ENCODE peak calls at places on chromosome X, in four cellular contexts. One of them, this sample, is unnamed.

GRCh38 chrX:154373340-154374306 is 811 bp downstream of the FLNA start:
- DNase-seq in K562: peak
- DNase-seq in HepG2: peak
- DNase-seq in GM12878: peak
- DNase-seq in this sample: peak

GRCh38 chrX:41703574-41704029 is 14.8 kb downstream of the GPR34 start:
- DNase-seq in K562: no peak
- DNase-seq in GM12878: no peak
- DNase-seq in HepG2: no peak
- DNase-seq in this sample: no peak

GRCh38 chrX:54838583-54838982 is 31.0 kb downstream of the MAGED2 start:
- DNase-seq in K562: no peak
- DNase-seq in GM12878: no peak
- DNase-seq in HepG2: no peak
- DNase-seq in this sample: no peak

GRCh38 chrX:72122621-72123275 is 9.0 kb downstream of the RTL5 start:
- DNase-seq in HepG2: no peak
- DNase-seq in K562: no peak
- DNase-seq in GM12878: no peak
- DNase-seq in this sample: no peak

GRCh38 chrX:63930140-63930539 is 145.1 kb upstream of the ARHGEF9 start:
- DNase-seq in K562: no peak
- DNase-seq in HepG2: no peak
- DNase-seq in GM12878: no peak
- DNase-seq in this sample: no peak

GRCh38 chrX:12767856-12768255 is 23.4 kb upstream of the PRPS2 start:
- DNase-seq in K562: no peak
- DNase-seq in HepG2: no peak
- DNase-seq in GM12878: no peak
- DNase-seq in this sample: peak

GRCh38 chrX:50971390-50971789 is 60.9 kb downstream of the BMP15 start:
- DNase-seq in K562: no peak
- DNase-seq in HepG2: no peak
- DNase-seq in GM12878: no peak
- DNase-seq in this sample: no peak

GRCh38 chrX:146973283-146973682 is 158.7 kb upstream of the CXorf51A start:
- DNase-seq in K562: no peak
- DNase-seq in HepG2: no peak
- DNase-seq in GM12878: no peak
- DNase-seq in this sample: no peak

GRCh38 chrX:153641575-153642312 is 5.3 kb upstream of the DUSP9 start:
- DNase-seq in K562: peak
- DNase-seq in HepG2: peak
- DNase-seq in GM12878: no peak
- DNase-seq in this sample: no peak

GRCh38 chrX:155766321-155766720 is 114.8 kb upstream of the VAMP7 start:
- DNase-seq in HepG2: no peak
- DNase-seq in K562: no peak
- DNase-seq in GM12878: no peak
- DNase-seq in this sample: no peak

GRCh38 chrX:18426004-18426320 is 554 bp downstream of the CDKL5 start:
- DNase-seq in GM12878: no peak
- DNase-seq in HepG2: no peak
- DNase-seq in K562: no peak
- DNase-seq in this sample: no peak

GRCh38 chrX:141278306-141278705 is 36.0 kb upstream of the SPANXC start:
- DNase-seq in K562: peak
- DNase-seq in GM12878: no peak
- DNase-seq in HepG2: peak
- DNase-seq in this sample: peak

GRCh38 chrX:42020225-42020624 is 96.9 kb upstream of the CASK start:
- DNase-seq in GM12878: no peak
- DNase-seq in HepG2: no peak
- DNase-seq in K562: no peak
- DNase-seq in this sample: peak

GRCh38 chrX:130172127-130172834 is 519 bp downstream of the RAB33A start:
- DNase-seq in HepG2: no peak
- DNase-seq in GM12878: no peak
- DNase-seq in K562: no peak
- DNase-seq in this sample: no peak

DNA sequence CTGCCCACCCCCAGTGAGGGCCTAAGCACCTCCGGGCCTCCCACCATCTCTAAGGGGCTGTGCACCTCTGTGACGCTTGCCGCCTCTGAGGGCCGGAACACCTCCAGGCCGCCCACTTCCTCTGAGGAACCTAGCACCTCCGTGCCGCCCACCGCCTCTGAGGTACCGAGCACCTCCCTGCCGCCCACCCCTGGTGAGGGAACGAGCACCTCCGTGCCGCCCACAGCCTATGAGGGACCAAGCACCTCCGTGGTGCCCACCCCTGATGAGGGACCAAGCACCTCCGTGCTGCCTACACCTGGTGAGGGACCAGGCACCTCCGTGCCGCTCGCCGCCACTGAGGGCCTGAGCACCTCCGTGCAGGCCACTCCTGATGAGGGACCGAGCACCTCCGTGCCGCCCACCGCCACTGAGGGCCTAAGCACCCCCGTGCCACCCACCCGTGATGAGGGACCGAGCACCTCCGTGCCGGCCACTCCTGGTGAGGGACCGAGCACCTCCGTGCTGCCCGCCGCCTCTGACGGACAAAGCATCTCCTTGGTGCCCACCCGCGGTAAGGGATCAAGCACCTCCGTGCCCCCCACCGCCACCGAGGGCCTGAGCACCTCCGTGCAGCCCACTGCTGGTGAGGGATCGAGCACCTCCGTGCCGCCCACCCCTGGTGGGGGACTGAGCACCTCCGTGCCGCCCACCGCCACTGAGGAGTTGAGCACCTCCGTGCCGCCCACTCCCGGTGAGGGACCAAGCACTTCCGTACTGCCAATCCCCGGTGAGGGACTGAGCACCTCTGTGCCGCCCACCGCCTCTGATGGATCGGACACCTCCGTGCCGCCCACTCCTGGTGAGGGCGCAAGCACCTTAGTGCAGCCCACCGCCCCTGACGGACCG is 977 bp downstream of the MAGEE1 start:
- DNase-seq in K562: no peak
- DNase-seq in HepG2: no peak
- DNase-seq in GM12878: no peak
- DNase-seq in this sample: no peak
- H2AFZ ChIP-seq in K562: no peak
- H2AFZ ChIP-seq in HepG2: no peak
- H2AFZ ChIP-seq in GM12878: peak
- H2AFZ ChIP-seq in this sample: peak

DNA sequence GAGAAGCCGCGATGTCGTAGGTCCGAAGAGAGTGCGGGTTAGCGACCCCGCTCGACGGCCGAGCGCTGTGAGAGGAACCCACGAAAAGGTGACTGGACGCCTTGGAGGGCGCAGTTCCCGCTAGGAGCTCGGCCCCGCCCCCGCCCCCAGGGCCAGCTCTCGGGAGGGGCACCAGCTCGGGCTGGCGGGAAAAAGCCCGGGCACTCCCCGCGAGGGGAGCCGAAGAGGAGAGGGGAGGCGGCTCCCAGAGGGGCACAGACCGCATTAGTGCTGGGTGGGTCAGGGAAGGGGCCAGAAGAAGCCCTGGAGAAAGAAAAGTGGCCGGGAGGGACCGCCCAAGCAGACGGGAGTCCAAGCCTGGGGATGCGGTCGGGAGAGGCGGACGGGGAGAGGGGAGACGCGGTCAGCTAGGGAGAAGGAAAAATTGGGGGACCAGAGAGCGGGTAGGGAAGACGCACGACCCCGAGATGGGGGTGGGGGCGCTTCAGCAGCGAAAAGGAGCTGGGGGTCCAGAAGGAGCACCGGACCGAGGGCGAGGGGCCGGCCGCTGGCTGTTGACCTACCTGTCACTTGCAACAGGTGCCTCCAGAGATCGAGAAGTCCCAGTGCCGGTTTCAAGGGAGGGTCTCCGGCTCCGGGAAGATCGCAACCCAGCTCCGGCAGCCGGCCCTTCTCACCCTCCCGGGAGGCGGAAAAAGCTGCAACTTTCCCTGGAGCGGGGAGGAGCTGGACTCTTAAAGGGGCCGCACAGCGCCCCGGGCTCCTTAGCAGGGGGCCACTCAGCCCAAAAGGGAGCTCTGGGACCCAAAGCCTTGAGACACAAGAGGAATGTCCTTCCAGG is at the start of gene SYTL4:
- DNase-seq in K562: peak
- DNase-seq in GM12878: no peak
- DNase-seq in HepG2: no peak
- DNase-seq in this sample: peak
- H3K9ac ChIP-seq in K562: peak
- H3K9ac ChIP-seq in GM12878: no peak
- H3K9ac ChIP-seq in HepG2: no peak
- H3K9ac ChIP-seq in this sample: peak

GRCh38 chrX:105314468-105314867 is 94.0 kb upstream of the TEX13A start:
- DNase-seq in HepG2: no peak
- DNase-seq in GM12878: no peak
- DNase-seq in K562: no peak
- DNase-seq in this sample: peak

GRCh38 chrX:105317117-105317516 is 96.6 kb upstream of the TEX13A start:
- DNase-seq in HepG2: no peak
- DNase-seq in K562: no peak
- DNase-seq in GM12878: no peak
- DNase-seq in this sample: no peak

GRCh38 chrX:105313596-105313995 is 93.1 kb upstream of the TEX13A start:
- DNase-seq in K562: no peak
- DNase-seq in HepG2: no peak
- DNase-seq in GM12878: no peak
- DNase-seq in this sample: peak

DNA sequence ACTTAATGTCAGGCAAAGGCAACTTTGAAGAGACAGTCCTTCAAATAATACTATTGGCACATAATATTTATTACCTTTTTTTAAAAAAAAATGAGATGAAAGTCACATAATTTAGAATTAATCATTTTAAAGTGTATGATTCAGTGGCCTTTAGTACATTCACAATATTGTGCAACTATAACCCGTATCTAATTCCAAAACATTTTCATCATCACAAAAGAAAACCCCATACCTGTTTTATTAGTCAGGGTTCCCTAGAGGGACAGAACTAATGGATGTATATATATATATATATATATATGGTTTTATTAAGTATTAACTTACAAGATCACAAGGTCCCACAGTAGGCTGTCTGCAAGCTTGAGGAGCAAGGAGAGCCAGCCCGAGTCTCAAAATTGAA is 94.8 kb upstream of the TEX13A start:
- DNase-seq in K562: no peak
- DNase-seq in GM12878: no peak
- DNase-seq in HepG2: no peak
- DNase-seq in this sample: no peak
- TF ChIP-seq MYC in K562: no peak
- TF ChIP-seq MYC in GM12878: no peak
- TF ChIP-seq MYC in HepG2: no peak
- TF ChIP-seq MYC in this sample: no peak

DNA sequence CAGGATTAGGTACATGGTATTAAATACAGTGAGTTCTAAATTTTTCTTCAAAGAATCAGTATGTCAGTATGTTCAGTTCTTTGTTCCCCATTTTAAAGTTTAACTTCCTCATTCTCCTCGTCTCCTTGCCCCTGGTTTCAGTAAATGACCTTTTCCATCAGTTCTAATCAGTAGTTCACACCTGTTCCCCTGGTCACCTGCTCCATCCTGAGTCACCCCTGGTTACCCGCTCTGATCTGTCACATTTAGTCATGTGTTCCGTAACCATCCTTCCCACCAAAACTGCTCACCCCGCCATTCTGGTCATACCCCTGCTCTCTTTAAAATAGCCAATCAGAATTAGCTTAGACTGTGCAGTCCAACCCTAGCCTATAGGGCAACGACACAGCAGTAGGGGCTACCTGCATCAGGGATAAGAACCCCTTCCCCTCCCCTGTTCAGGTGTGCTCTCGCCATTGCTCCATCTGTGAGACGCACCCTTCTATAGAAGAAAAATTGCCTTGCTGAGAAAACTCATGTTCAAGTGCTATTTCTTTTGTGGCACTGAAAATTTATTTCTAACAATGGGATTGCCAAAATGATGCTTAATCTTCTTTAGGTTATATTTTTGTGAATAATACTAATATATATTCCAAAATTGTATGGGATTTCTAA is 181.3 kb downstream of the OR13H1 start:
- DNase-seq in K562: no peak
- DNase-seq in HepG2: no peak
- DNase-seq in GM12878: no peak
- DNase-seq in this sample: no peak
- H2AFZ ChIP-seq in K562: no peak
- H2AFZ ChIP-seq in HepG2: no peak
- H2AFZ ChIP-seq in GM12878: no peak
- H2AFZ ChIP-seq in this sample: no peak